ENCODE peak calls at places on chromosomes 2 and 18, in eight cellular contexts. U, H, N, B, O, A, S and K are unnamed samples.

GRCh38 chr2:69863310-69863709 is 30.4 kb upstream of the SNRNP27 start:
- DNase-seq in U (no peak), O (no peak), N (no peak), B (no peak), S (no peak), H (no peak), A (no peak), K (no peak)

GRCh38 chr2:145649061-145649460 is 1129.1 kb upstream of the ZEB2 start:
- DNase-seq in N (no peak), B (no peak), S (no peak), H (no peak), A (no peak), O (no peak), U (no peak), K (no peak)

GRCh38 chr18:9340472-9340871 is 5.9 kb downstream of the TWSG1 start:
- DNase-seq in N (no peak), B (no peak), O (no peak), U (no peak), S (no peak), A (no peak), H (no peak), K (no peak)

GRCh38 chr18:60157810-60158209 is 214.8 kb downstream of the MC4R start:
- DNase-seq in N (no peak), O (no peak), S (no peak), H (no peak), B (no peak), U (no peak), A (no peak), K (no peak)

GRCh38 chr2:100745630-100746029 is 74.3 kb upstream of the NPAS2 start:
- DNase-seq in B (no peak), A (no peak), H (no peak), U (no peak), O (no peak), S (no peak), N (no peak), K (no peak)

GRCh38 chr2:233600361-233600760 is 17.1 kb upstream of the UGT1A8 start:
- DNase-seq in S (no peak), O (no peak), U (no peak), H (no peak), A (no peak), N (no peak), B (no peak), K (no peak)

GRCh38 chr2:74267068-74267467 is 68.7 kb downstream of the MTHFD2 start:
- DNase-seq in B (peak), S (no peak), O (no peak), H (no peak), A (peak), N (no peak), U (no peak), K (no peak)

GRCh38 chr2:162474006-162474405 is 130.1 kb downstream of the GCA start:
- DNase-seq in S (no peak), B (no peak), O (no peak), A (no peak), H (no peak), N (no peak), U (no peak), K (no peak)

GRCh38 chr2:22981785-22982184 is 403.2 kb upstream of the KLHL29 start:
- DNase-seq in B (no peak), O (no peak), A (no peak), S (no peak), U (no peak), H (no peak), N (no peak), K (no peak)

GRCh38 chr2:71613953-71614925 is 160.9 kb downstream of the DYSF start:
- DNase-seq in U (no peak), N (no peak), S (no peak), A (no peak), H (peak), O (no peak), B (no peak), K (no peak)

GRCh38 chr2:188684795-188685194 is 289.4 kb upstream of the COL3A1 start:
- DNase-seq in O (no peak), B (no peak), A (no peak), N (no peak), U (no peak), S (no peak), H (no peak), K (no peak)

GRCh38 chr18:8426401-8426800 is 182.8 kb upstream of the RAB12 start:
- DNase-seq in S (no peak), U (no peak), B (no peak), O (no peak), H (no peak), N (no peak), A (peak), K (no peak)

GRCh38 chr2:99682280-99683060 is 192.7 kb upstream of the REV1 start:
- DNase-seq in B (no peak), N (no peak), H (no peak), A (no peak), O (no peak), S (peak), U (no peak), K (no peak)

GRCh38 chr18:13531681-13532325 is 194.6 kb downstream of the FAM210A start:
- DNase-seq in O (no peak), U (no peak), B (no peak), H (no peak), N (no peak), A (no peak), S (no peak), K (no peak)

GRCh38 chr18:35095983-35096676 is 54.9 kb downstream of the MAPRE2 start:
- DNase-seq in H (no peak), B (peak), O (peak), N (no peak), A (no peak), U (no peak), S (peak), K (no peak)

GRCh38 chr2:159547031-159547430 is 69.3 kb downstream of the BAZ2B start:
- DNase-seq in S (no peak), A (no peak), H (no peak), B (no peak), U (no peak), O (no peak), N (no peak), K (no peak)

GRCh38 chr2:175170679-175171304 is 2.8 kb upstream of the ATF2 start:
- DNase-seq in N (no peak), H (no peak), O (no peak), A (no peak), U (no peak), B (no peak), S (no peak), K (no peak)

GRCh38 chr2:16725549-16725948 is 59.9 kb upstream of the CYRIA start:
- DNase-seq in B (no peak), H (no peak), A (peak), O (no peak), U (no peak), N (no peak), S (no peak), K (no peak)

GRCh38 chr2:170530284-170530745 is 184.8 kb upstream of the SP5 start:
- DNase-seq in O (peak), B (no peak), N (no peak), U (peak), S (no peak), A (peak), H (peak), K (no peak)

GRCh38 chr2:219851801-219852481 is 224.5 kb downstream of the SLC4A3 start:
- DNase-seq in A (no peak), U (peak), B (no peak), N (no peak), O (peak), H (peak), S (peak), K (no peak)

GRCh38 chr2:65057391-65058052 is 1.3 kb downstream of the CEP68 start:
- DNase-seq in A (no peak), S (no peak), N (peak), H (no peak), B (peak), O (peak), U (peak), K (no peak)

DNA sequence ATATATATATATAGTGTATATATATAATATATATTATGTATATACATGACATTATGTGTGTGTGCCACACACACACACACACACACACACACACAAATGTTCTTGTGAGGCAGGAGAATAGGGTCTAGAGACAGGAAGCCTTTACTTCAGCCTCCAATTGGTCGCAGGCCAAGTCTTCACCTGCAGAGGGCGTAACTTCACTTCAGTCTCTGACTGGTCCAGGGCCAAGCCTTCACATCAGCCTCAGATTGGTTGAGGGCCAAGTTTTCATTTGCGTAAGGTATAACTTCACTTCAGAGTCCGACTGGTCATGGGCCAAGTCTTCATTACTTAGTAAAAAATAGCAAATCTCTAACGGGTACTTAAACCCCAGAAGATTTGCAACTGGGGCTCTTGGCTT is 13.2 kb upstream of the SS18 start:
- DNase-seq in A (no peak), U (no peak), B (no peak), O (no peak), H (no peak), S (no peak), N (no peak), K (no peak)
- TF ChIP-seq CTCF in A (no peak), U (no peak), B (no peak), O (no peak), H (no peak), S (peak), N (peak), K (no peak)

DNA sequence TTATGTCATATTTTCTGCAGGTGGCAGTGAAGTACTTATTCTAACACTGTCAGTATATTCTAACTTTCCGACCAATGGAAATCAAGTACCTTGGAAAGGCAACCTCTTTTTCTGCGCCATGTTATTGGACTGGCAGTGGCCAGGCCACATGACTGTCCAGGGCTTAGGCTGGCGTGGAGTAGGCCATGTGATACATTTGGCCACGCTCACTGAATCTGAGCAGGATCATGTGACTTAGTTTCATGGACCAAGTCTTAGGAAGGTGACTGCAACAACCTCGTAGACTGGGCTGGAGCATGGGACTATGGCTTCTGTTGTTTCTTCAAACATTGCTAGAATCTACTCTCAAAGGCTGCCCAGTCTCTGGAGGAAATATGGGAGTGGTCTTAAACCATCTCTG is 60.4 kb upstream of the HAAO start:
- DNase-seq in U (no peak), S (no peak), N (no peak), A (no peak), B (no peak), O (no peak), H (peak), K (no peak)
- TF ChIP-seq CTCF in U (no peak), S (no peak), N (no peak), A (no peak), B (no peak), O (no peak), H (no peak), K (no peak)

GRCh38 chr2:45265336-45265735 is 256.1 kb upstream of the SIX2 start:
- DNase-seq in H (no peak), B (no peak), S (no peak), N (no peak), O (no peak), A (no peak), U (no peak), K (no peak)
- TF ChIP-seq CTCF in H (no peak), B (no peak), S (no peak), N (no peak), O (no peak), A (no peak), U (no peak), K (no peak)

GRCh38 chr2:121479882-121480522 is 50.7 kb upstream of the RNU4ATAC start:
- DNase-seq in O (peak), S (no peak), U (peak), A (peak), N (no peak), H (no peak), B (no peak), K (no peak)
- TF ChIP-seq CTCF in O (no peak), S (peak), U (peak), A (peak), N (peak), H (no peak), B (no peak), K (peak)

DNA sequence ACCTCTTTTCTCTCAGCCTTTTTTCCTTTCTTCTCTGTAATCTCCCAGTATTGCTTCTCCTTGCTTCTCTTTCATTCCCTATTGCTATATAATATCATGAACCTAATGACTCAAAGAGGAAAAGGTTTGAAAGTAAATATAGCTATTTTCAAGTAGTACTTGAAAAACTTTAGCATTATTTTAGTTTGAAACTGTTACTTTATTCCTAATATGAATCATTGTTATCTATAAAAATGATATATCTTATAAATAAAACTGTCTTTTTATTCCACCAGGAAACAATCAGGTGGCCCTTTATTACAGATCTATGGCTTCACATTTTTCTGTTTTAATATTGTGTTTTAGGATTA is 311 bp upstream of the SCN1A start:
- DNase-seq in N (no peak), U (no peak), A (no peak), H (no peak), S (no peak), O (no peak), B (no peak), K (no peak)
- TF ChIP-seq CTCF in N (no peak), U (no peak), A (no peak), H (no peak), S (peak), O (no peak), B (no peak), K (no peak)

DNA sequence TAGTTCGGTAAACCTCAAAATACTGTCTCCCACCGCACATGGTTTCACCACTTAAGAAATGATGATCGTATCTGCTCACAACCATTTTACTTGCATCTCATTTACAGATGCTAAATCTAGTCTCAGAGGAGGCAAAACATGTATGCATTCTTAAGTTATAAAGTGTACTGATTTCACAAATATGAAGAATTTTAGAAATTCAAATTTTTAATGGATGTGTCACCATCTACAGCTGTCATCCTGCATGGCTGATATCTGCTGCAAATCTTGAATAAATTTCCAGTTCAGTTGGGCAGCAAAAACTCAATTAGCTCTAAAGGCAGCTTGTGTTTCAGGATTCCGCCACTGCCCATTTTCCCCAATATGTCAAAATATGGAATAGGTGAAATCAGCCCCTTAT is 243.3 kb upstream of the KCNJ3 start:
- DNase-seq in O (peak), S (no peak), A (no peak), N (no peak), B (no peak), U (peak), H (no peak), K (no peak)
- TF ChIP-seq CTCF in O (no peak), S (no peak), A (no peak), N (no peak), B (no peak), U (no peak), H (no peak), K (no peak)